ENCODE peak calls at places on chromosomes 3 and 15, in eight cellular contexts. One of them, this sample, is unnamed. For H3K4me1, the result is how much of the 10 kb centered on the place peaks cover.

GRCh38 chr3:161233557-161233956 is 12.4 kb downstream of the NMD3 start:
- DNase-seq in K562: no peak
- DNase-seq in SJSA1: no peak
- DNase-seq in upper lobe of right lung: no peak
- DNase-seq in H9: no peak
- DNase-seq in CD4-positive, CD25-positive, alpha-beta regulatory T cell: no peak
- DNase-seq in testis: no peak
- DNase-seq in heart right ventricle: no peak
- DNase-seq in this sample: no peak

GRCh38 chr3:50665603-50666115 is 9.1 kb upstream of the DOCK3 start:
- DNase-seq in CD4-positive, CD25-positive, alpha-beta regulatory T cell: no peak
- DNase-seq in K562: no peak
- DNase-seq in testis: no peak
- DNase-seq in upper lobe of right lung: no peak
- DNase-seq in SJSA1: no peak
- DNase-seq in heart right ventricle: no peak
- DNase-seq in H9: no peak
- DNase-seq in this sample: no peak

GRCh38 chr3:160676547-160677303 is at the start of gene ARL14:
- DNase-seq in SJSA1: peak
- DNase-seq in upper lobe of right lung: no peak
- DNase-seq in K562: no peak
- DNase-seq in testis: no peak
- DNase-seq in CD4-positive, CD25-positive, alpha-beta regulatory T cell: no peak
- DNase-seq in heart right ventricle: no peak
- DNase-seq in H9: no peak
- DNase-seq in this sample: peak

GRCh38 chr3:28758115-28758514 is 409.5 kb upstream of the AZI2 start:
- DNase-seq in SJSA1: no peak
- DNase-seq in CD4-positive, CD25-positive, alpha-beta regulatory T cell: no peak
- DNase-seq in upper lobe of right lung: no peak
- DNase-seq in testis: no peak
- DNase-seq in H9: no peak
- DNase-seq in K562: no peak
- DNase-seq in heart right ventricle: no peak
- DNase-seq in this sample: no peak

GRCh38 chr15:54150255-54150654 is 172.0 kb downstream of the UNC13C start:
- DNase-seq in SJSA1: no peak
- DNase-seq in upper lobe of right lung: no peak
- DNase-seq in testis: peak
- DNase-seq in heart right ventricle: no peak
- DNase-seq in CD4-positive, CD25-positive, alpha-beta regulatory T cell: no peak
- DNase-seq in K562: no peak
- DNase-seq in H9: no peak
- DNase-seq in this sample: no peak

GRCh38 chr3:45398167-45398566 is 9.8 kb downstream of the LARS2 start:
- DNase-seq in testis: no peak
- DNase-seq in H9: no peak
- DNase-seq in heart right ventricle: no peak
- DNase-seq in CD4-positive, CD25-positive, alpha-beta regulatory T cell: no peak
- DNase-seq in upper lobe of right lung: no peak
- DNase-seq in SJSA1: no peak
- DNase-seq in K562: no peak
- DNase-seq in this sample: no peak

GRCh38 chr3:16124636-16125035 is 49.8 kb upstream of the GALNT15 start:
- DNase-seq in K562: no peak
- DNase-seq in upper lobe of right lung: no peak
- DNase-seq in SJSA1: peak
- DNase-seq in H9: no peak
- DNase-seq in testis: no peak
- DNase-seq in heart right ventricle: no peak
- DNase-seq in CD4-positive, CD25-positive, alpha-beta regulatory T cell: no peak
- DNase-seq in this sample: no peak

GRCh38 chr3:51354766-51355615 is 30.1 kb upstream of the MANF start:
- DNase-seq in upper lobe of right lung: no peak
- DNase-seq in CD4-positive, CD25-positive, alpha-beta regulatory T cell: no peak
- DNase-seq in heart right ventricle: no peak
- DNase-seq in testis: no peak
- DNase-seq in K562: no peak
- DNase-seq in SJSA1: no peak
- DNase-seq in H9: no peak
- DNase-seq in this sample: no peak

GRCh38 chr3:168511428-168512014 is 415.8 kb upstream of the GOLIM4 start:
- DNase-seq in upper lobe of right lung: no peak
- DNase-seq in CD4-positive, CD25-positive, alpha-beta regulatory T cell: no peak
- DNase-seq in SJSA1: no peak
- DNase-seq in heart right ventricle: no peak
- DNase-seq in testis: no peak
- DNase-seq in K562: no peak
- DNase-seq in H9: no peak
- DNase-seq in this sample: no peak

GRCh38 chr15:40323953-40324937 is 753 bp downstream of the INAFM2 start:
- DNase-seq in SJSA1: peak
- DNase-seq in upper lobe of right lung: peak
- DNase-seq in heart right ventricle: no peak
- DNase-seq in testis: peak
- DNase-seq in K562: peak
- DNase-seq in CD4-positive, CD25-positive, alpha-beta regulatory T cell: peak
- DNase-seq in H9: no peak
- DNase-seq in this sample: no peak

GRCh38 chr3:24220859-24221657 is 273.6 kb downstream of the THRB start:
- DNase-seq in upper lobe of right lung: no peak
- DNase-seq in SJSA1: peak
- DNase-seq in CD4-positive, CD25-positive, alpha-beta regulatory T cell: no peak
- DNase-seq in heart right ventricle: peak
- DNase-seq in H9: no peak
- DNase-seq in testis: peak
- DNase-seq in K562: no peak
- DNase-seq in this sample: no peak

GRCh38 chr3:111517801-111518200 is 24.2 kb upstream of the CD96 start:
- DNase-seq in upper lobe of right lung: no peak
- DNase-seq in testis: no peak
- DNase-seq in SJSA1: no peak
- DNase-seq in K562: no peak
- DNase-seq in CD4-positive, CD25-positive, alpha-beta regulatory T cell: no peak
- DNase-seq in heart right ventricle: no peak
- DNase-seq in H9: no peak
- DNase-seq in this sample: no peak

GRCh38 chr15:39666671-39667070 is 85.8 kb downstream of the THBS1 start:
- DNase-seq in SJSA1: peak
- DNase-seq in testis: no peak
- DNase-seq in heart right ventricle: no peak
- DNase-seq in CD4-positive, CD25-positive, alpha-beta regulatory T cell: no peak
- DNase-seq in upper lobe of right lung: no peak
- DNase-seq in K562: no peak
- DNase-seq in H9: no peak
- DNase-seq in this sample: no peak

GRCh38 chr3:27311400-27311799 is 57.8 kb downstream of the NEK10 start:
- DNase-seq in upper lobe of right lung: no peak
- DNase-seq in testis: no peak
- DNase-seq in H9: peak
- DNase-seq in heart right ventricle: no peak
- DNase-seq in K562: no peak
- DNase-seq in CD4-positive, CD25-positive, alpha-beta regulatory T cell: no peak
- DNase-seq in SJSA1: peak
- DNase-seq in this sample: no peak

GRCh38 chr3:146814601-146815315 is 209.6 kb upstream of the PLSCR5 start:
- DNase-seq in SJSA1: peak
- DNase-seq in testis: no peak
- DNase-seq in CD4-positive, CD25-positive, alpha-beta regulatory T cell: no peak
- DNase-seq in upper lobe of right lung: no peak
- DNase-seq in H9: no peak
- DNase-seq in heart right ventricle: no peak
- DNase-seq in K562: no peak
- DNase-seq in this sample: no peak

GRCh38 chr3:81500039-81500438 is 261.4 kb downstream of the GBE1 start:
- DNase-seq in SJSA1: no peak
- DNase-seq in K562: no peak
- DNase-seq in heart right ventricle: no peak
- DNase-seq in H9: no peak
- DNase-seq in CD4-positive, CD25-positive, alpha-beta regulatory T cell: no peak
- DNase-seq in upper lobe of right lung: no peak
- DNase-seq in testis: no peak
- DNase-seq in this sample: no peak

GRCh38 chr3:156456771-156457224 is 98.1 kb downstream of the SSR3 start:
- DNase-seq in heart right ventricle: no peak
- DNase-seq in upper lobe of right lung: no peak
- DNase-seq in CD4-positive, CD25-positive, alpha-beta regulatory T cell: no peak
- DNase-seq in testis: no peak
- DNase-seq in H9: peak
- DNase-seq in SJSA1: peak
- DNase-seq in K562: peak
- DNase-seq in this sample: no peak

GRCh38 chr15:90451215-90451850 is 63.3 kb downstream of the IQGAP1 start:
- DNase-seq in K562: no peak
- DNase-seq in SJSA1: no peak
- DNase-seq in H9: peak
- DNase-seq in testis: no peak
- DNase-seq in upper lobe of right lung: no peak
- DNase-seq in CD4-positive, CD25-positive, alpha-beta regulatory T cell: no peak
- DNase-seq in heart right ventricle: no peak
- DNase-seq in this sample: no peak

DNA sequence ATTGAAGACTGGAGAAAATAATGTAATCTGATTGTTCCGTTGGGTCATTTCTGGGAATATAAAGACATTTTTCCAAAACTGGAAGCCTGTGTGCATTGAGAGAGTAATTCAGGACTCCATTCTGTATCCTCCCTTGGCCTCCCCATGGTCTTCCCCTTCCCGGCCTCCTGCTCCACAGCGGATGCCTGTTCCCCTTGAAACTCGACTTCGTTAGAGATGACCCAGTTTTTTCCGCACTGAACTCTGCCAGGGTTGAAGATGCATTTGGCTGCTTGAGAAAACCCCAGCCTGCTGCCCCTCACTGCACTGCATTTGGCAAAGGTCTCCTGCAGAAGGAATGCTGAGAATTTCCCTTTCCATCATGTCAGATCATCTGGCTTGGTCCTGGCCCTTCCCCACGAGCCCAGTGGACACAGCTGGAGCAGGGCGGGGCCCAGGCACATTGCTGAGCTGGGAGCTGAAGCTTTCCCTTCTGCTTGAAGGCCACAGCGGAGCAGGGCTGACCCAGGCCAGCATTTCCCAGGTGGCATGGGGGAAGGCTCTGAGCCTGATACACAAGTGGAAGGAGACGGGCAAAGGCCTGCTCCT is 37.6 kb upstream of the RGMA start:
- DNase-seq in SJSA1: no peak
- DNase-seq in K562: no peak
- DNase-seq in H9: no peak
- DNase-seq in heart right ventricle: peak
- DNase-seq in CD4-positive, CD25-positive, alpha-beta regulatory T cell: no peak
- DNase-seq in testis: peak
- DNase-seq in upper lobe of right lung: no peak
- DNase-seq in this sample: peak
- H3K27ac ChIP-seq in SJSA1: no peak
- H3K27ac ChIP-seq in K562: no peak
- H3K27ac ChIP-seq in H9: no peak
- H3K27ac ChIP-seq in heart right ventricle: peak
- H3K27ac ChIP-seq in CD4-positive, CD25-positive, alpha-beta regulatory T cell: no peak
- H3K27ac ChIP-seq in testis: no peak
- H3K27ac ChIP-seq in upper lobe of right lung: no peak
- H3K27ac ChIP-seq in this sample: no peak

GRCh38 chr3:183518446-183519185 is 36.9 kb downstream of the KLHL6 start:
- DNase-seq in upper lobe of right lung: no peak
- DNase-seq in CD4-positive, CD25-positive, alpha-beta regulatory T cell: peak
- DNase-seq in K562: no peak
- DNase-seq in H9: no peak
- DNase-seq in testis: no peak
- DNase-seq in heart right ventricle: no peak
- DNase-seq in SJSA1: no peak
- DNase-seq in this sample: no peak
- H3K4me1 ChIP-seq in upper lobe of right lung: under half
- H3K4me1 ChIP-seq in CD4-positive, CD25-positive, alpha-beta regulatory T cell: half or more
- H3K4me1 ChIP-seq in K562: under half
- H3K4me1 ChIP-seq in H9: under half
- H3K4me1 ChIP-seq in testis: under half
- H3K4me1 ChIP-seq in heart right ventricle: under half
- H3K4me1 ChIP-seq in SJSA1: under half
- H3K4me1 ChIP-seq in this sample: under half

GRCh38 chr15:88913017-88913849 is at the start of gene MFGE8:
- DNase-seq in CD4-positive, CD25-positive, alpha-beta regulatory T cell: peak
- DNase-seq in K562: peak
- DNase-seq in testis: peak
- DNase-seq in H9: peak
- DNase-seq in upper lobe of right lung: peak
- DNase-seq in SJSA1: peak
- DNase-seq in heart right ventricle: peak
- DNase-seq in this sample: peak

GRCh38 chr15:88913850-88914169 is 631 bp upstream of the MFGE8 start:
- DNase-seq in K562: no peak
- DNase-seq in upper lobe of right lung: no peak
- DNase-seq in SJSA1: no peak
- DNase-seq in H9: no peak
- DNase-seq in CD4-positive, CD25-positive, alpha-beta regulatory T cell: no peak
- DNase-seq in heart right ventricle: no peak
- DNase-seq in testis: no peak
- DNase-seq in this sample: no peak

GRCh38 chr15:88911766-88912118 is 1.4 kb downstream of the MFGE8 start:
- DNase-seq in upper lobe of right lung: no peak
- DNase-seq in CD4-positive, CD25-positive, alpha-beta regulatory T cell: no peak
- DNase-seq in SJSA1: no peak
- DNase-seq in heart right ventricle: peak
- DNase-seq in K562: peak
- DNase-seq in testis: no peak
- DNase-seq in H9: peak
- DNase-seq in this sample: no peak

GRCh38 chr15:88909956-88910831 is 3.0 kb downstream of the MFGE8 start:
- DNase-seq in heart right ventricle: no peak
- DNase-seq in CD4-positive, CD25-positive, alpha-beta regulatory T cell: no peak
- DNase-seq in upper lobe of right lung: peak
- DNase-seq in testis: no peak
- DNase-seq in K562: no peak
- DNase-seq in SJSA1: no peak
- DNase-seq in H9: no peak
- DNase-seq in this sample: no peak

GRCh38 chr15:88912500-88912921 is 668 bp downstream of the MFGE8 start:
- DNase-seq in heart right ventricle: no peak
- DNase-seq in CD4-positive, CD25-positive, alpha-beta regulatory T cell: no peak
- DNase-seq in testis: peak
- DNase-seq in K562: peak
- DNase-seq in H9: no peak
- DNase-seq in SJSA1: peak
- DNase-seq in upper lobe of right lung: no peak
- DNase-seq in this sample: no peak
- H3K27ac ChIP-seq in heart right ventricle: peak
- H3K27ac ChIP-seq in CD4-positive, CD25-positive, alpha-beta regulatory T cell: peak
- H3K27ac ChIP-seq in testis: peak
- H3K27ac ChIP-seq in K562: peak
- H3K27ac ChIP-seq in H9: no peak
- H3K27ac ChIP-seq in SJSA1: peak
- H3K27ac ChIP-seq in upper lobe of right lung: peak
- H3K27ac ChIP-seq in this sample: peak

DNA sequence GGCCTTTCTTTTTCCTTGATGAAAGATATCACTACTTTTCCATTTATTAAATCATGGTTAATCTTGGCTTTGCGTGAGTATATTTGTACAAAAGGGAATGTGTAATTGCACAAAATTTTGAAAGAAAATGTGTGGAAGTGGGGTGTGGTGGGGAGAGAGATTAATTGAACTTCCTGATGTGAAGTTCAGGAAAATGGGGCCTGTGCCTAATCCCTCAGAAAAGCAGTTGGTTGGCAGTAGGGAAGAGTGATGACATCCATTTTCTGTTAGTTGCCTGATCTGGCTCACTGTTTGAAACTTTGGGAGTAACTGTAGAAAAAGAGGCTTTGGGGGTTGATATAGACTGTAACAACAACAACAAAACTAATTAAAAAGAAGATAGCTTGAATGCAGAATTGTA is 10.8 kb upstream of the IL20RB start:
- DNase-seq in upper lobe of right lung: no peak
- DNase-seq in heart right ventricle: no peak
- DNase-seq in CD4-positive, CD25-positive, alpha-beta regulatory T cell: no peak
- DNase-seq in H9: no peak
- DNase-seq in K562: no peak
- DNase-seq in testis: no peak
- DNase-seq in SJSA1: no peak
- DNase-seq in this sample: no peak
- H3K4me1 ChIP-seq in upper lobe of right lung: under half
- H3K4me1 ChIP-seq in heart right ventricle: under half
- H3K4me1 ChIP-seq in CD4-positive, CD25-positive, alpha-beta regulatory T cell: under half
- H3K4me1 ChIP-seq in H9: under half
- H3K4me1 ChIP-seq in K562: under half
- H3K4me1 ChIP-seq in testis: under half
- H3K4me1 ChIP-seq in SJSA1: under half
- H3K4me1 ChIP-seq in this sample: under half

This sample was measured in body of pancreas.